ENCODE peak calls at places on chromosome 10, in seven cellular contexts. W is HCEC 1CT; D is left cardiac atrium; Z is stimulated activated CD4-positive, alpha-beta T cell treated with anti-CD3 and anti-CD28 coated beads, Interleukin-15, amount 100 ng/mL, for 1 hour; F is effector CD4-positive, alpha-beta T cell; R is ureter; O is activated CD8-positive, alpha-beta memory T cell treated with anti-CD3 and anti-CD28 coated beads, Interleukin-2, amount 50 U/mL, for 4 hours. S is an unnamed sample.

GRCh38 chr10:1432161-1432560 is 305.2 kb downstream of the ADARB2 start:
- DNase-seq in W (no peak), D (no peak), Z (no peak), F (no peak), R (no peak), O (no peak), S (no peak)

GRCh38 chr10:79391231-79392019 is 44.2 kb downstream of the PPIF start:
- DNase-seq in W (no peak), D (peak), Z (no peak), F (no peak), R (peak), O (peak), S (no peak)

GRCh38 chr10:60820093-60820769 is 42.0 kb downstream of the CDK1 start:
- DNase-seq in W (peak), D (no peak), Z (no peak), F (no peak), R (no peak), O (no peak), S (peak)

GRCh38 chr10:119871881-119872609 is 598 bp downstream of the MCMBP start:
- DNase-seq in W (peak), D (peak), Z (peak), F (peak), R (peak), O (peak), S (peak)

GRCh38 chr10:48608926-48609325 is 4.1 kb upstream of the ARHGAP22 start:
- DNase-seq in W (no peak), D (no peak), Z (no peak), F (no peak), R (no peak), O (no peak), S (peak)

GRCh38 chr10:94963901-94964300 is 25.4 kb downstream of the CYP2C9 start:
- DNase-seq in W (peak), D (no peak), Z (no peak), F (no peak), R (no peak), O (no peak), S (peak)

GRCh38 chr10:1410469-1411395 is 326.6 kb downstream of the ADARB2 start:
- DNase-seq in W (no peak), D (no peak), Z (no peak), F (no peak), R (peak), O (no peak), S (no peak)

GRCh38 chr10:128011059-128011979 is 104.4 kb downstream of the PTPRE start:
- DNase-seq in W (peak), D (peak), Z (peak), F (peak), R (peak), O (peak), S (peak)

GRCh38 chr10:103457896-103458583 is 660 bp downstream of the CALHM1 start:
- DNase-seq in W (no peak), D (no peak), Z (no peak), F (no peak), R (no peak), O (no peak), S (no peak)